ENCODE peak calls at places on chromosomes 7 and 10, in four cellular contexts. A is heart left ventricle, C is K562, B is body of pancreas. N is an unnamed sample.

GRCh38 chr7:155464183-155464582 is 6.3 kb downstream of the EN2 start:
- ATAC-seq in A (no peak), C (peak; percentile 70), B (no peak), N (no peak)

GRCh38 chr7:28328161-28328560 is 84.2 kb upstream of the CREB5 start:
- ATAC-seq in A (no peak), C (no peak), B (no peak), N (no peak)

GRCh38 chr10:133262696-133263095 is 14.0 kb downstream of the ADAM8 start:
- ATAC-seq in A (no peak), C (no peak), B (no peak), N (no peak)

GRCh38 chr7:65233409-65234034 is 140.1 kb upstream of the ZNF92 start:
- ATAC-seq in A (no peak), C (no peak), B (no peak), N (no peak)

GRCh38 chr10:74024600-74024999 is 26.7 kb downstream of the VCL start:
- ATAC-seq in A (no peak), C (no peak), B (no peak), N (no peak)

GRCh38 chr10:43502931-43503330 is 66.0 kb downstream of the ZNF487 start:
- ATAC-seq in A (no peak), C (no peak), B (no peak), N (no peak)

GRCh38 chr10:121531076-121531829 is 67.0 kb downstream of the FGFR2 start:
- ATAC-seq in A (no peak), C (no peak), B (peak; percentile 72), N (no peak)

GRCh38 chr10:68796609-68797008 is 30.7 kb upstream of the STOX1 start:
- ATAC-seq in A (no peak), C (no peak), B (no peak), N (no peak)

GRCh38 chr10:47022311-47023131 is 111.3 kb downstream of the PTPN20 start:
- ATAC-seq in A (peak; percentile 4), C (no peak), B (no peak), N (peak; percentile 29)

GRCh38 chr7:51356849-51357516 is 40.4 kb upstream of the COBL start:
- ATAC-seq in A (peak; percentile 76), C (no peak), B (peak; percentile 90), N (no peak)

GRCh38 chr10:63758080-63758479 is 236.9 kb downstream of the REEP3 start:
- ATAC-seq in A (no peak), C (no peak), B (no peak), N (no peak)

GRCh38 chr10:71671983-71672535 is 47.5 kb downstream of the C10orf105 start:
- ATAC-seq in A (no peak), C (peak; percentile 48), B (no peak), N (no peak)

GRCh38 chr10:132404169-132404880 is 7.3 kb downstream of the PWWP2B start:
- ATAC-seq in A (no peak), C (no peak), B (no peak), N (no peak)

GRCh38 chr7:93890041-93890463 is 501 bp downstream of the TFPI2 start:
- ATAC-seq in A (peak; percentile 49), C (peak; percentile 36), B (peak; percentile 65), N (peak; percentile 25)

GRCh38 chr10:100882681-100883321 is 30.0 kb upstream of the SLF2 start:
- ATAC-seq in A (peak; percentile 22), C (no peak), B (peak; percentile 20), N (no peak)

GRCh38 chr10:75817224-75817623 is 385.8 kb downstream of the LRMDA start:
- ATAC-seq in A (no peak), C (no peak), B (no peak), N (no peak)

DNA sequence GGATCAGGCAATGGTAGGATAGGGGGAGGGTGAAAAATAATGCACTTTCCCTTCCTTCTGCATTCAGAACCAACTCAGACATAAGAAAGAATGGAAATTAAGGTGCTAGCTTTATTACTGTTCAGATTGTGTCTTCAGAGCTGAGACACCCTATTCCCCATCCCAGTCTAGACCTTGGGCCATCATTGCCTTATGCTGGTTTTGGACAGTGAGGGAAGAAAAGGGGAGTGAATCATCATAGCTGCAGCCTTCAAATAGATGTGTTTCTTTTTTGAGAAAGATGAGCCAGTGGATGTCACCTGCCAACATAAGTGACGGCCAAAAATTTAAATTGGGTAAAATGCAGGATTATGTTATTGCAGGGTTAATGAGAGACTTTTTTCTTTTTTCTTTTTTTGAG is 27.0 kb upstream of the TOMM7 start:
- ATAC-seq in A (no peak), C (no peak), B (no peak), N (no peak)
- TF ChIP-seq POLR2A in A (no peak), C (no peak), B (no peak), N (no peak)

GRCh38 chr10:110822065-110822707 is 49.5 kb upstream of the PDCD4 start:
- ATAC-seq in A (peak; percentile 40), C (peak; percentile 70), B (no peak), N (no peak)

GRCh38 chr10:110824152-110824441 is 47.6 kb upstream of the PDCD4 start:
- ATAC-seq in A (no peak), C (no peak), B (no peak), N (no peak)

GRCh38 chr10:110825510-110825909 is 46.2 kb upstream of the PDCD4 start:
- ATAC-seq in A (no peak), C (no peak), B (no peak), N (no peak)

GRCh38 chr10:110822708-110823291 is 48.9 kb upstream of the PDCD4 start:
- ATAC-seq in A (no peak), C (no peak), B (peak; percentile 65), N (no peak)

GRCh38 chr10:110824660-110825059 is 47.1 kb upstream of the PDCD4 start:
- ATAC-seq in A (no peak), C (no peak), B (peak; percentile 45), N (no peak)
- H3K4me1 ChIP-seq in A (peaks cover 83% of the 10 kb centered on the region), C (peaks cover 7% of the 10 kb centered on the region), B (peaks cover 58% of the 10 kb centered on the region), N (peaks cover 23% of the 10 kb centered on the region)

GRCh38 chr7:127514499-127514898 is 70.9 kb downstream of the GCC1 start:
- ATAC-seq in A (peak; percentile 51), C (peak; percentile 89), B (peak; percentile 68), N (no peak)
- H3K27ac ChIP-seq in A (no peak overlapping the region), C (no peak overlapping the region), B (no peak overlapping the region), N (no peak overlapping the region)

GRCh38 chr7:24981544-24981951 is 1.6 kb upstream of the OSBPL3 start:
- ATAC-seq in A (no peak), C (no peak), B (no peak), N (peak; percentile 5)
- TF ChIP-seq POLR2A in A (no peak), C (no peak), B (no peak), N (no peak)

GRCh38 chr10:129136074-129136473 is 331.0 kb upstream of the MGMT start:
- ATAC-seq in A (no peak), C (no peak), B (no peak), N (no peak)

GRCh38 chr10:129140861-129141260 is 326.2 kb upstream of the MGMT start:
- ATAC-seq in A (peak; percentile 61), C (no peak), B (no peak), N (no peak)

GRCh38 chr10:129141492-129141891 is 325.5 kb upstream of the MGMT start:
- ATAC-seq in A (no peak), C (no peak), B (no peak), N (no peak)

GRCh38 chr10:129131439-129132122 is 335.5 kb upstream of the MGMT start:
- ATAC-seq in A (peak; percentile 45), C (no peak), B (peak; percentile 55), N (peak; percentile 69)

DNA sequence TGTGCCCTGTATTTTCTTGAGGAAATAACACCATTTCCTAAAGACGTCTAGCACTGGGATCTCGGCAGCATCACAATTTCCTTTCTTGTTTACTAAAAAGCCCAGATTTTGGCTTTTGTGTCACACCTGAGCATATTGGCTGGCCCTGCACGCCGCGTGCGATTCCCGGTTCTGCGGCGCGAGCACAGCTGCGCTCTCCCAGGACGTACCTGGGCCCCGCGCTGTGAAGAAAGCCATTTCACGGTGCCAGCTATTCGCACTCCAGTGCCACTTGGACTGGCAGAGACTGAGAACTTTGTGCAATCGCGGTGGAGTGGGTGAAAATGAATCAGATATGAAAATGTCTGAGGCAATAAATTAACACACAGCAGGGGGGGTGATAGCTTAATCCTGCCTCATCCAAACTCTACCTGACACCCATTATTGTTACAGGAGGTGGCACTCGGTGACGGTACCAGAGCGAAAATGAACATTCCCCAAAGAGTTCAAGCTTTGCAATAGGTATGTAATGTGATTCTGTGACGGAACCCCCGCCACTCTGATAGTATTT is 330.1 kb upstream of the MGMT start:
- ATAC-seq in A (no peak), C (no peak), B (no peak), N (no peak)
- H3K4me1 ChIP-seq in A (no peaks in the 10 kb centered on the region), C (no peaks in the 10 kb centered on the region), B (peaks cover 10% of the 10 kb centered on the region), N (no peaks in the 10 kb centered on the region)

DNA sequence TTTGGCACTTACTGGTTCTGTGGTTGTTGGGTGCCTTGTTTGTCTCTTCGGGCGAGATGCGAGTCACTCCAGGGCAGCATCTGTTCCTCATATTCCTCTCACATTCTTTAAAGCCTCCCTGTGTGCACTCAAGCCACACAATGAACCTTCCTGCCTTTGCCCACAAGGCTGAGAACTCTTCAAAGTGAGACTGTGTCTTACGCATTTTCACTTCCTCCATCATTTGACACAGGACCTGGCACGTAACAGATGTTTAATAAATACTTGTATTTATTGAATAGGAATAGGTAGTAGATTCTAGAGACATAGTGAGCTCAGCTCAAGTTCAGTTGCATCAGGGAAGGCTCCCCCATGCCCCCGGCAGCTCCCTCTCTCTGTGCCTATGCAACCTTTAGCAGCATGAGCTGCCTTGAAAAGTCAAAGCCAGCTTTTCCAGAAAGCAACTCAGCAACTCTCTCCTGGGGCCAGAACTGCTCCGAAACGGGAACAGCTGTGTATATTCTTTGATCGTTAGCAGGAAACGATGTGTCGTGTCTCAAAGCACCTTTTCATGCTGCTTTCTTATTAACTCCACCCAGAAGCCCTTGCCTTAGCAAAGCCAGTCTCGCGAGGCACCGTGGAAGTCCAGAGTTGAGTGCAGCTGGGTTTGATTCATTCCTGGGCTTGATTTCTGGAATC is 97.5 kb downstream of the PFKFB3 start:
- ATAC-seq in A (peak; percentile 72), C (no peak), B (no peak), N (no peak)
- H3K27ac ChIP-seq in A (no peak overlapping the region), C (no peak overlapping the region), B (no peak overlapping the region), N (peak overlapping the region; percentile 11)

GRCh38 chr7:53119514-53119933 is 84.1 kb downstream of the POM121L12 start:
- ATAC-seq in A (no peak), C (no peak), B (no peak), N (no peak)

GRCh38 chr7:53121374-53121773 is 85.9 kb downstream of the POM121L12 start:
- ATAC-seq in A (no peak), C (no peak), B (no peak), N (no peak)
- TF ChIP-seq POLR2A in A (no peak), C (no peak), B (no peak), N (no peak)

GRCh38 chr7:17936321-17936720 is 4.0 kb downstream of the SNX13 start:
- ATAC-seq in A (no peak), C (no peak), B (no peak), N (no peak)
- H3K4me1 ChIP-seq in A (peaks cover 76% of the 10 kb centered on the region), C (peaks cover 8% of the 10 kb centered on the region), B (peaks cover 33% of the 10 kb centered on the region), N (peaks cover 74% of the 10 kb centered on the region)

GRCh38 chr7:84070101-84070500 is 124.5 kb downstream of the SEMA3A start:
- ATAC-seq in A (no peak), C (no peak), B (no peak), N (no peak)
- H3K27ac ChIP-seq in A (no peak overlapping the region), C (no peak overlapping the region), B (no peak overlapping the region), N (no peak overlapping the region)

N was measured in gastroesophageal sphincter.